ENCODE peak calls at places on chromosomes 7 and 10, in four cellular contexts. E is naive thymus-derived CD8-positive, alpha-beta T cell; S is CD4-positive, CD25-positive, alpha-beta regulatory T cell; J is tibial artery. L is an unnamed sample.

GRCh38 chr10:37700886-37701780 is 156.3 kb downstream of the ZNF248 start:
- DNase-seq in E (no peak), S (no peak), J (no peak), L (no peak)

GRCh38 chr10:49387029-49387428 is 8.9 kb downstream of the DRGX start:
- DNase-seq in E (no peak), S (no peak), J (no peak), L (no peak)

GRCh38 chr7:75931676-75932075 is 16.7 kb downstream of the POR start:
- DNase-seq in E (no peak), S (no peak), J (no peak), L (no peak)

GRCh38 chr10:88733215-88733614 is 26.6 kb upstream of the LIPN start:
- DNase-seq in E (no peak), S (peak; percentile 20), J (no peak), L (no peak)

GRCh38 chr7:131604841-131605279 is 48.4 kb upstream of the PODXL start:
- DNase-seq in E (no peak), S (no peak), J (no peak), L (no peak)

GRCh38 chr7:50497968-50498367 is 47.8 kb upstream of the FIGNL1 start:
- DNase-seq in E (no peak), S (no peak), J (peak; percentile 64), L (no peak)

GRCh38 chr7:76424413-76425111 is at the start of gene ZP3:
- DNase-seq in E (no peak), S (no peak), J (no peak), L (no peak)

GRCh38 chr7:116777613-116778380 is 84.6 kb upstream of the CAPZA2 start:
- DNase-seq in E (no peak), S (no peak), J (no peak), L (no peak)

GRCh38 chr7:98399903-98400537 is 870 bp downstream of the BAIAP2L1 start:
- DNase-seq in E (no peak), S (no peak), J (no peak), L (no peak)

GRCh38 chr10:32454148-32454547 is 8.2 kb downstream of the CCDC7 start:
- DNase-seq in E (no peak), S (no peak), J (no peak), L (no peak)

GRCh38 chr10:74150151-74151056 is at the start of gene AP3M1:
- DNase-seq in E (peak; percentile 74), S (no peak), J (peak; percentile 82), L (no peak)

GRCh38 chr7:85103352-85103751 is 83.5 kb downstream of the SEMA3D start:
- DNase-seq in E (no peak), S (no peak), J (peak; percentile 70), L (no peak)

GRCh38 chr10:53697038-53697437 is 924.5 kb upstream of the MBL2 start:
- DNase-seq in E (no peak), S (no peak), J (no peak), L (no peak)

GRCh38 chr7:133633055-133633454 is 380.2 kb downstream of the EXOC4 start:
- DNase-seq in E (no peak), S (no peak), J (no peak), L (no peak)

GRCh38 chr7:2621948-2622640 is 9.7 kb upstream of the TTYH3 start:
- DNase-seq in E (no peak), S (no peak), J (no peak), L (no peak)